ENCODE peak calls at places on chromosomes 12 and 14, in four cellular contexts. X, L, Z and K are unnamed samples.

GRCh38 chr12:52004042-52004648 is 2.6 kb upstream of the TAMALIN start:
- DNase-seq in L (no peak), X (peak; percentile 79), Z (no peak), K (no peak)

GRCh38 chr12:76694369-76694768 is 69.5 kb upstream of the ZDHHC17 start:
- DNase-seq in L (no peak), X (no peak), Z (no peak), K (no peak)

GRCh38 chr14:23478109-23478698 is 8.7 kb downstream of the NGDN start:
- DNase-seq in L (peak; percentile 65), Z (no peak), X (peak; percentile 89), K (peak; percentile 67)

GRCh38 chr14:52852810-52853521 is 61.6 kb upstream of the GNPNAT1 start:
- DNase-seq in L (no peak), Z (no peak), X (no peak), K (no peak)

GRCh38 chr12:95532851-95533250 is 18.4 kb downstream of the USP44 start:
- DNase-seq in X (peak; percentile 45), L (no peak), Z (no peak), K (no peak)

GRCh38 chr12:34288963-34289345 is 266.7 kb downstream of the ALG10 start:
- DNase-seq in Z (no peak), X (no peak), L (no peak), K (no peak)

GRCh38 chr12:27177716-27178115 is 66.4 kb upstream of the STK38L start:
- DNase-seq in L (no peak), X (peak; percentile 66), Z (no peak), K (no peak)

GRCh38 chr12:115464008-115464672 is 780.2 kb upstream of the TBX3 start:
- DNase-seq in L (no peak), X (no peak), Z (no peak), K (no peak)

GRCh38 chr14:100982764-100983163 is 79.2 kb upstream of the RTL1 start:
- DNase-seq in X (no peak), Z (no peak), L (no peak), K (no peak)

GRCh38 chr12:61095131-61095530 is 1165.1 kb upstream of the USP15 start:
- DNase-seq in Z (no peak), L (no peak), X (peak; percentile 23), K (no peak)

GRCh38 chr14:64702493-64703392 is 1.5 kb upstream of the PLEKHG3 start:
- DNase-seq in L (peak; percentile 81), Z (no peak), X (no peak), K (peak; percentile 39)

GRCh38 chr12:3996322-3996721 is 123.1 kb upstream of the PARP11 start:
- DNase-seq in L (no peak), X (no peak), Z (no peak), K (no peak)

GRCh38 chr12:4421590-4422031 is 24.0 kb downstream of the FGF6 start:
- DNase-seq in L (no peak), X (peak; percentile 76), Z (peak; percentile 45), K (peak; percentile 31)

GRCh38 chr14:91898256-91898843 is 31.0 kb upstream of the TC2N start:
- DNase-seq in X (peak; percentile 64), L (no peak), Z (no peak), K (no peak)

GRCh38 chr12:52257074-52257551 is 17.3 kb upstream of the KRT86 start:
- DNase-seq in X (no peak), L (no peak), Z (no peak), K (no peak)

GRCh38 chr12:754871-755562 is 2.6 kb downstream of the WNK1 start:
- DNase-seq in X (peak; percentile 87), Z (no peak), L (no peak), K (peak; percentile 56)

GRCh38 chr12:95815635-95816212 is 25.2 kb upstream of the NTN4 start:
- DNase-seq in Z (no peak), X (peak; percentile 76), L (no peak), K (no peak)

GRCh38 chr14:96146131-96146771 is 58.4 kb upstream of the BDKRB2 start:
- DNase-seq in X (peak; percentile 85), L (no peak), Z (no peak), K (no peak)

GRCh38 chr12:92553389-92553788 is 149.4 kb upstream of the PLEKHG7 start:
- DNase-seq in L (peak; percentile 64), Z (no peak), X (no peak), K (no peak)

GRCh38 chr12:47816646-47817271 is 2.9 kb downstream of the HDAC7 start:
- DNase-seq in L (no peak), X (peak; percentile 29), Z (no peak), K (no peak)

GRCh38 chr14:42001436-42001835 is 394.8 kb downstream of the LRFN5 start:
- DNase-seq in Z (no peak), L (no peak), X (no peak), K (no peak)

GRCh38 chr14:92986254-92987147 is 63.6 kb downstream of the CHGA start:
- DNase-seq in X (peak; percentile 75), L (no peak), Z (no peak), K (no peak)

GRCh38 chr12:61023231-61023630 is 1237.0 kb upstream of the USP15 start:
- DNase-seq in X (no peak), L (peak; percentile 47), Z (no peak), K (no peak)

GRCh38 chr12:55931780-55932545 is 1.0 kb downstream of the DGKA start:
- DNase-seq in L (peak; percentile 87), Z (no peak), X (peak; percentile 84), K (no peak)

GRCh38 chr14:55389330-55389729 is 22.3 kb downstream of the ATG14 start:
- DNase-seq in Z (no peak), L (no peak), X (peak; percentile 76), K (no peak)

GRCh38 chr12:71664411-71665108 is 459 bp downstream of the THAP2 start:
- DNase-seq in X (peak; percentile 56), Z (no peak), L (no peak), K (no peak)

GRCh38 chr12:70430400-70430799 is 64.3 kb downstream of the KCNMB4 start:
- DNase-seq in X (no peak), Z (no peak), L (no peak), K (no peak)

GRCh38 chr12:108820700-108821406 is 36.5 kb downstream of the SSH1 start:
- DNase-seq in X (no peak), Z (no peak), L (peak; percentile 41), K (no peak)

GRCh38 chr12:89731614-89732013 is 23.0 kb upstream of the ATP2B1 start:
- DNase-seq in L (no peak), Z (no peak), X (peak; percentile 50), K (no peak)

GRCh38 chr14:59768855-59769254 is 101.7 kb downstream of the RTN1 start:
- DNase-seq in X (no peak), Z (no peak), L (no peak), K (no peak)

GRCh38 chr14:105201928-105202513 is 20.9 kb upstream of the NUDT14 start:
- DNase-seq in L (no peak), X (no peak), Z (no peak), K (no peak)

GRCh38 chr12:63995512-63995911 is 151.0 kb downstream of the SRGAP1 start:
- DNase-seq in Z (no peak), X (no peak), L (no peak), K (no peak)

GRCh38 chr12:122395319-122395718 is 27.1 kb downstream of the CLIP1 start:
- DNase-seq in L (no peak), Z (no peak), X (peak; percentile 53), K (no peak)

DNA sequence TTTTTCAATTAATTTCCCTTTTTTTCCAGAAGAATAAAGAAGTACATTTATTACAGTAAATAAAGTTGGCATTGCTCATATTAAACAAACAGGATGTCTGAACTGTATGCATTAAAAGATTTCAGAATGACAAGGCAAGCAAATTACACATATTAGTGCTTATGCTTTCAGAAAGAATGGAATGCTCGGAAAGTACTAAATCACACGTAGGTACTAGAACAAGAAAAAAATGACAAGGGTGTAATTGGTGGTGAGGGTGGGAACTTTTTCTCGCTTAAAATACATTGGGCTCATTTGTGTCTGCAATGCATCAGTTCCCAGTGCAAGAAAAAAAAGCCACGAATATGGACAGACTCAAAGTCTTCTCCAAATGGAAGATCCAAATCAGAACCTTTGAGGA is 33.3 kb upstream of the HIF1A start:
- DNase-seq in L (no peak), Z (no peak), X (no peak), K (no peak)
- H3K4me3 ChIP-seq in L (no peak overlapping the region), Z (no peak overlapping the region), X (peak overlapping the region; percentile 51), K (peak overlapping the region; percentile 26)

DNA sequence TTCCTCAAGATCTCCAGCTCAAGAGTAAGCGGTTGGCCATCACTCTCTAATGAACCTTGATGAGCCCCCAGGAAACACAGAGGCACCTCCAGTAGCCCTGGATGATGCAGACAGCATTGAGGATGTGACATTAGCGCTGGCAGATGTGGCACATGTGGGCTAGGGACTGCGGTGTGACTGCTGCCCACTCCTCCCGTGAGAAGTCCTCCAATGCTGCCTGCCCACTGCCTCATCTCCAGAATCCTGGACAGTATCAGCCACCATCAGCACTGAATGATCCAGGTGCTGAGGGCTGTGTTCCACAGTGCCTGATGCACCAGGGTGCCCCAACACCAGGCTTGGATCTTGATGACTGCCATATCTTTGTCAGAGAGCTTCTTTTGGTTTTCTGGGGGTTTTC is 412.6 kb downstream of the TMEM117 start:
- DNase-seq in L (no peak), Z (no peak), X (no peak), K (no peak)
- H3K4me3 ChIP-seq in L (no peak overlapping the region), Z (no peak overlapping the region), X (no peak overlapping the region), K (no peak overlapping the region)

GRCh38 chr12:110689601-110690430 is 901 bp upstream of the HVCN1 start:
- DNase-seq in Z (no peak), L (no peak), X (peak; percentile 6), K (peak; percentile 20)
- H3K4me3 ChIP-seq in Z (peak overlapping the region; percentile 46), L (peak overlapping the region; percentile 46), X (peak overlapping the region; percentile 71), K (peak overlapping the region; percentile 77)

GRCh38 chr12:12506541-12506940 is 56.1 kb downstream of the DUSP16 start:
- DNase-seq in X (peak; percentile 36), Z (no peak), L (no peak), K (no peak)

GRCh38 chr12:12510141-12510540 is 52.5 kb downstream of the DUSP16 start:
- DNase-seq in Z (no peak), X (peak; percentile 39), L (no peak), K (no peak)

GRCh38 chr12:12508612-12509011 is 54.1 kb downstream of the DUSP16 start:
- DNase-seq in Z (no peak), L (no peak), X (peak; percentile 79), K (no peak)

GRCh38 chr12:12505544-12506501 is 56.8 kb downstream of the DUSP16 start:
- DNase-seq in L (no peak), X (peak; percentile 93), Z (no peak), K (no peak)

DNA sequence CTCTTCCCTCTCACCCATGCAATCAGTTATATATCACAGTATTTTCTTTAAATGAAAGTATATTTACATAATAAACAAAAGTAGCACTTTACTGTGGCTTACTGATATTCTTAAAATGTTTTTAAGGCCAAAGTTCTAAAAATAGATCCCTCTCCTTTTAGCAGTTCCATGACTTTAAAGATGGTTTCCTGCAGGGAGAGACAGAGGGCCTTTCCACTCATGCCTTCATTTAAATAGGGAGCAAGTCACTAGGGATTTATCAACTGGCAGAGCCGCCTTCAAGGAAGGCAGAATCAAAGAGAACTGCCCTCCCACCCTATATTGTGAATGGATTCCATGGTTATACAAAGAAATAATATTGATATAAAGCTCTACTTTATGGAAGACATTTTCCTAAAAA is 55.5 kb downstream of the DUSP16 start:
- DNase-seq in L (no peak), X (peak; percentile 6), Z (no peak), K (no peak)
- H3K4me3 ChIP-seq in L (no peak overlapping the region), X (peak overlapping the region; percentile 73), Z (no peak overlapping the region), K (no peak overlapping the region)

DNA sequence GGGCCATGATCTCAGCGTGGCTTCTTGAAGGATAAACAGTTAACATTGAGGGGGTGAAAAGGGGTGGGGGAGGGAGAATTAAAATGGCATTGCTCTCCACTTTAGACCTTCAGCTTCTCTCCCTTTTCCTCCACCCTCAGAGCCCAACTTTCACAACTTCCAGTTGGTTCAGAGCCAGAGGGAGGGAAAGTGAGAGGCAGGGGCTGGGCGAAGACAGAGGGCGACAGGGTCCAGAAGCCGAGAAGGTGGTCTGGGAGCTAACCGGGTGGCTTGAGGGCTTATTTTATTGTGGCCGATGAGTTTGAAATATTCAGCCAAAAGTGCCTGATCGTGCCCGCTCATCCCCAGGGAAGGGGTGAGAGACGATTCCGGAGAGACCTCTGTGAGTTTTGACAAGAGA is 4.1 kb downstream of the BMP4 start:
- DNase-seq in X (peak; percentile 48), Z (no peak), L (no peak), K (no peak)
- H3K4me3 ChIP-seq in X (peak overlapping the region; percentile 87), Z (peak overlapping the region; percentile 66), L (peak overlapping the region; percentile 37), K (no peak overlapping the region)